ENCODE peak calls at places on chromosomes 16 and 17, in seven cellular contexts. Y, T, Q, I, S, O and P are unnamed samples.

GRCh38 chr17:81391964-81392908 is 3.0 kb upstream of the BAHCC1 start:
- DNase-seq in Q (peak), I (peak), T (no peak), S (no peak), O (no peak), Y (no peak), P (peak)

GRCh38 chr17:78379134-78379497 is 667 bp downstream of the PGS1 start:
- DNase-seq in T (no peak), O (no peak), Q (no peak), S (no peak), I (no peak), Y (no peak), P (no peak)

GRCh38 chr17:34644941-34645550 is 65.7 kb downstream of the TMEM132E start:
- DNase-seq in Y (no peak), Q (no peak), I (no peak), T (no peak), O (no peak), S (no peak), P (no peak)

GRCh38 chr17:42512733-42513251 is 23.2 kb upstream of the NAGLU start:
- DNase-seq in Q (no peak), O (no peak), S (no peak), T (no peak), Y (no peak), I (no peak), P (no peak)

GRCh38 chr17:1323336-1323735 is 43.9 kb downstream of the TRARG1 start:
- DNase-seq in Y (no peak), S (no peak), O (no peak), I (no peak), T (no peak), Q (peak), P (no peak)

GRCh38 chr17:32486091-32486700 is 597 bp upstream of the CDK5R1 start:
- DNase-seq in I (peak), O (peak), Y (peak), T (peak), Q (peak), S (peak), P (peak)

GRCh38 chr17:4405038-4405669 is 28.6 kb upstream of the SPNS3 start:
- DNase-seq in Q (no peak), Y (no peak), T (no peak), I (no peak), O (no peak), S (no peak), P (no peak)

GRCh38 chr17:82118815-82119380 is 20.9 kb upstream of the FASN start:
- DNase-seq in I (no peak), O (no peak), S (no peak), Q (no peak), T (no peak), Y (peak), P (no peak)

GRCh38 chr16:59385953-59386352 is 651.8 kb upstream of the GOT2 start:
- DNase-seq in I (no peak), O (no peak), Q (no peak), S (no peak), T (no peak), Y (no peak), P (no peak)

GRCh38 chr17:72097144-72097543 is 23.7 kb upstream of the SOX9 start:
- DNase-seq in Y (no peak), T (peak), Q (no peak), S (no peak), O (no peak), I (no peak), P (no peak)

GRCh38 chr17:72092710-72093322 is 28.0 kb upstream of the SOX9 start:
- DNase-seq in O (no peak), T (no peak), S (no peak), Y (no peak), I (no peak), Q (no peak), P (no peak)

GRCh38 chr17:72100445-72100844 is 20.4 kb upstream of the SOX9 start:
- DNase-seq in O (no peak), S (no peak), T (no peak), Y (no peak), I (no peak), Q (no peak), P (no peak)

GRCh38 chr17:72099919-72100318 is 20.9 kb upstream of the SOX9 start:
- DNase-seq in Q (no peak), T (no peak), Y (no peak), I (no peak), S (no peak), O (no peak), P (no peak)

GRCh38 chr17:72095316-72095715 is 25.5 kb upstream of the SOX9 start:
- DNase-seq in S (no peak), I (no peak), Y (no peak), T (no peak), Q (no peak), O (no peak), P (no peak)
- H3K27ac ChIP-seq in S (no peak), I (no peak), Y (no peak), T (no peak), Q (no peak), O (no peak), P (no peak)

GRCh38 chr17:66952031-66952524 is 12.4 kb upstream of the CACNG4 start:
- DNase-seq in I (peak), S (no peak), Q (no peak), O (peak), T (peak), Y (no peak), P (no peak)
- H3K27ac ChIP-seq in I (peak), S (no peak), Q (no peak), O (no peak), T (peak), Y (no peak), P (no peak)

DNA sequence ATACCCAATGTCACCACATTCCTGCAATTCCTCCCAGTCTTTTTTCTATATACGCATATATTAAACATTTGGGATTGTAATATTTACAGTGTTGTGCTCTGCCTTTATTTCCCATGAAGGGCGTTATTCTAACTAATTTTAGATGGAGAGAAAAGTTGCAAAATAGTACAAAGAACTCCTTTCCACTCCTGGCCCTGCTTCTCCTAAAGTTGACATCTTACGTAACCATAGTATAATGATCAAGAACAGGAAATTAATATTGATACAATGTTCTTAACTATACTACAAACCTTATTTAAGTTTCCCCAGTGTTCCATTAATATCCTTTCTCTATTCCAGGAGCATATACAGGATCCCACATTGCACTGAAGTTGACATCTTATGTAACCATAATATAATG is 46.3 kb downstream of the TK2 start:
- DNase-seq in Q (no peak), Y (no peak), T (no peak), S (no peak), O (no peak), I (no peak), P (no peak)
- H3K27ac ChIP-seq in Q (peak), Y (no peak), T (no peak), S (no peak), O (no peak), I (no peak), P (peak)

GRCh38 chr16:70701998-70702397 is 16.1 kb upstream of the MTSS2 start:
- DNase-seq in O (no peak), Y (no peak), S (no peak), Q (no peak), I (no peak), T (no peak), P (no peak)

GRCh38 chr16:70699696-70700095 is 13.8 kb upstream of the MTSS2 start:
- DNase-seq in S (no peak), T (no peak), Q (no peak), Y (no peak), I (no peak), O (no peak), P (no peak)

GRCh38 chr16:70701596-70701995 is 15.7 kb upstream of the MTSS2 start:
- DNase-seq in S (no peak), Y (no peak), T (no peak), I (no peak), O (no peak), Q (no peak), P (no peak)

GRCh38 chr16:70700101-70701020 is 14.5 kb upstream of the MTSS2 start:
- DNase-seq in Q (no peak), T (no peak), I (no peak), S (no peak), O (no peak), Y (no peak), P (peak)

GRCh38 chr16:70701036-70701435 is 15.2 kb upstream of the MTSS2 start:
- DNase-seq in O (no peak), Y (no peak), S (no peak), Q (no peak), I (no peak), T (no peak), P (no peak)
- H3K27ac ChIP-seq in O (no peak), Y (no peak), S (no peak), Q (no peak), I (peak), T (no peak), P (peak)